ENCODE peak calls at places on chromosomes 12 and 14, in six cellular contexts. C, Y, I, W, O and N are unnamed samples.

GRCh38 chr14:53148612-53149202 is 4.4 kb downstream of the DDHD1 start:
- DNase-seq in I (no peak), C (no peak), Y (no peak), O (peak; percentile 57), W (no peak), N (no peak)

GRCh38 chr12:124448955-124449622 is 118.3 kb downstream of the NCOR2 start:
- DNase-seq in Y (no peak), I (no peak), O (no peak), W (no peak), C (no peak), N (no peak)

GRCh38 chr14:36161781-36162180 is 14.7 kb downstream of the PTCSC3 start:
- DNase-seq in Y (no peak), C (no peak), I (no peak), W (no peak), O (no peak), N (no peak)

GRCh38 chr12:131353826-131354225 is 357.1 kb upstream of the SFSWAP start:
- DNase-seq in Y (no peak), C (no peak), O (no peak), W (no peak), I (no peak), N (no peak)

GRCh38 chr14:32397871-32398640 is 69.0 kb downstream of the AKAP6 start:
- DNase-seq in Y (peak; percentile 60), O (no peak), I (peak; percentile 57), C (no peak), W (no peak), N (no peak)

GRCh38 chr14:55458800-55459577 is 18.6 kb upstream of the TBPL2 start:
- DNase-seq in Y (no peak), W (no peak), C (no peak), I (peak; percentile 75), O (no peak), N (peak; percentile 18)

GRCh38 chr12:47828008-47828966 is 8.6 kb upstream of the HDAC7 start:
- DNase-seq in C (no peak), O (no peak), W (no peak), Y (no peak), I (no peak), N (no peak)

GRCh38 chr14:81400852-81401251 is 728 bp upstream of the STON2 start:
- DNase-seq in W (no peak), O (no peak), Y (peak; percentile 59), C (no peak), I (no peak), N (peak; percentile 51)

GRCh38 chr12:56299853-56300643 is at the start of gene CS:
- DNase-seq in O (peak; percentile 71), W (peak; percentile 97), C (peak; percentile 96), Y (peak; percentile 98), I (peak; percentile 96), N (peak; percentile 99)

GRCh38 chr12:92764820-92765219 is 62.0 kb downstream of the PLEKHG7 start:
- DNase-seq in O (no peak), W (no peak), I (no peak), Y (no peak), C (no peak), N (peak; percentile 74)

GRCh38 chr14:68973639-68974038 is 5.5 kb downstream of the ACTN1 start:
- DNase-seq in W (no peak), I (no peak), O (no peak), C (no peak), Y (no peak), N (no peak)

GRCh38 chr14:90509403-90509802 is 112.6 kb downstream of the CALM1 start:
- DNase-seq in W (no peak), O (no peak), I (no peak), Y (no peak), C (no peak), N (no peak)

GRCh38 chr14:96754162-96754844 is 42.9 kb upstream of the VRK1 start:
- DNase-seq in Y (peak; percentile 20), C (no peak), O (no peak), I (no peak), W (no peak), N (no peak)

GRCh38 chr12:124466200-124467128 is 100.9 kb downstream of the NCOR2 start:
- DNase-seq in C (no peak), Y (peak; percentile 45), O (no peak), W (no peak), I (peak; percentile 64), N (peak; percentile 100)

GRCh38 chr14:66503532-66503931 is 4.4 kb upstream of the GPHN start:
- DNase-seq in Y (no peak), C (no peak), W (no peak), I (peak; percentile 39), O (no peak), N (no peak)

DNA sequence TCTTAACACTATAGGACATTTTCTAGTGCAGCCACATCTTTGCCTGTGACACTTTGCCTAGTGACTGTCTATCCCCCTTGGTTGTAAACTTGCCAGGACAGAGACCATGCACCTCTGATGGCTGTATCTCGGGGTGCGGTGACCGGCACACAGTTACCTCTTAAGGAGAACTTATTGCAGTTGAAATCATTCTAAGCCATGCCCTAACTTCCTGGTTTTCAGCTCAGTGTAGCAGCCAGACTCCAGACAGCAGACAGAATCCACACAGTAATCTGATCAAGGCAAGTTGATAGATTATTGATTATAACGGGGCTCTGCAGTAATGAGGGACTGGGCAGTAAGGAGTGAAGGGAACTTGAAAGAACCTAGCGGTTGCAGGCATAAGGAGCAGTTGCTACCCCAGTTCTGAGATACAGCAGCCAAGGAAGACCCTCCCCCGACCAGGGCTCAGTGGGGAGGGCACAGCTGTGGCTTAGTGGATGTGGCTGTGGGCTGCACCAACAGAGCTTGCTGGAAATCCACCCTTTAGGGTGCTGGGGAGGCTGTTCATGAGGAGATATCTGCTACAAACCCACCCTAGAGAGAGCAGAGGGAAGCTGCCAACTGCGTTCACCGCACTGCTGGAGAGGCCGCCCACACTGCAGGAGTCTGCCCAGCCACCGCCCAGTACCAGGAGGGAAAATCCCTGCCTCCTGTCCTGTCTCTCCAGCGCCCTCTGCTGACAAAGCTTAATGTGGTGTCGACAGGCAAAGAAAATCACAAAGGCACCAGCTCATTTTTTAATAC is 58.2 kb upstream of the BEGAIN start:
- DNase-seq in I (peak; percentile 68), Y (peak; percentile 82), O (peak; percentile 11), C (peak; percentile 75), W (peak; percentile 82), N (peak; percentile 92)
- TF ChIP-seq CTCF in I (peak; percentile 72), Y (peak; percentile 76), O (peak; percentile 90), C (peak; percentile 93), W (peak; percentile 85), N (peak; percentile 76)

DNA sequence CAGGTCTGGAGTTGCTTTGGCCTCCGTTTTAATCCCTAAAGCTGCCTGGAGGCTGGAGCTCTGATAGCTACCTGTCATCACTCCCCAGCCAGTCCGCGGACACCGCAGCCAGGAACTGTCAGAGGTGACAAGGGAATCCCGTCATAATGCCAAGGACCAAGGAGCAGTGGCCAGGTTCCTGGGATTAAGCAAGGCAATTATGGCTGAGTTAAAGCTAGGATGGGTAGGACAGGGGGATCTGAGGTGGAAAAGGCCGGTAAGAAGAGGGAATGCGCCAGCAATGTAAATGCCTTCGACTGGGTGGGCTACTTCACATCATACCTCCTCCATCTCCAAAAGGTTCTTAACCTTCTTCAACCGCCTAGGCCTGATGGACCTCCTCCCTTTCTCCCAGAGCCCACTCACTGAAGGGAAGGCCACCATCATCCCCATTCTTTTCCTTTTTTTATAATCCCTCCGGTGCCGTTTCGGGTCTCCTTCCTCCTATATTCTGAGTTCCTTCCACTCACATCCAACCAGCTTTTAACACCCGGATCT is 1.9 kb downstream of the PPP1R3E start:
- DNase-seq in Y (no peak), O (no peak), C (peak; percentile 43), I (peak; percentile 35), W (peak; percentile 32), N (peak; percentile 14)
- TF ChIP-seq POLR2A in Y (no peak), O (no peak), C (no peak), I (peak; percentile 22), W (peak; percentile 29), N (no peak)

GRCh38 chr12:95623554-95624170 is 72.4 kb upstream of the USP44 start:
- DNase-seq in Y (peak; percentile 95), C (peak; percentile 73), O (no peak), I (peak; percentile 88), W (peak; percentile 62), N (peak; percentile 84)
- TF ChIP-seq MYC in Y (no peak), C (no peak), O (no peak), I (no peak), W (no peak), N (no peak)

GRCh38 chr12:65005716-65006115 is 115.4 kb downstream of the WIF1 start:
- DNase-seq in I (no peak), O (no peak), C (no peak), W (no peak), Y (no peak), N (no peak)
- TF ChIP-seq CTCF in I (no peak), O (no peak), C (no peak), W (no peak), Y (no peak), N (no peak)

GRCh38 chr14:74547331-74547927 is 53.9 kb downstream of the ISCA2 start:
- DNase-seq in C (no peak), Y (no peak), W (no peak), I (no peak), O (no peak), N (no peak)
- TF ChIP-seq POLR2A in C (no peak), Y (no peak), W (no peak), I (no peak), O (no peak), N (no peak)